ENCODE peak calls at places on chromosomes 2 and 18, in four cellular contexts. J, U, Y and L are unnamed samples.
A peak's percentile ranks its signal among the peaks of the same experiment; 100 is the strongest.

GRCh38 chr2:222859786-222860726 is 780 bp upstream of the ACSL3 start:
- DNase-seq in J (peak; percentile 43), U (peak; percentile 38), Y (no peak), L (peak; percentile 72)

GRCh38 chr18:9736942-9737813 is 29.1 kb downstream of the RAB31 start:
- DNase-seq in J (no peak), U (no peak), Y (no peak), L (no peak)

GRCh38 chr2:63484901-63485300 is 103.4 kb downstream of the WDPCP start:
- DNase-seq in J (no peak), U (no peak), Y (no peak), L (no peak)

GRCh38 chr2:3581367-3582262 is 6.6 kb downstream of the RPS7 start:
- DNase-seq in J (no peak), U (no peak), Y (no peak), L (no peak)

GRCh38 chr2:233098615-233099014 is 38.5 kb downstream of the INPP5D start:
- DNase-seq in J (peak; percentile 23), U (no peak), Y (no peak), L (peak; percentile 31)

GRCh38 chr2:182616471-182617393 is 99.3 kb upstream of the DNAJC10 start:
- DNase-seq in J (peak; percentile 8), U (no peak), Y (no peak), L (peak; percentile 63)

GRCh38 chr2:173657996-173658717 is 303.5 kb downstream of the CDCA7 start:
- DNase-seq in J (no peak), U (peak; percentile 40), Y (no peak), L (peak; percentile 26)

GRCh38 chr18:7104649-7105048 is 12.9 kb downstream of the LAMA1 start:
- DNase-seq in J (no peak), U (no peak), Y (no peak), L (no peak)

GRCh38 chr2:29802976-29803375 is 118.4 kb downstream of the ALK start:
- DNase-seq in J (no peak), U (peak; percentile 23), Y (no peak), L (no peak)

GRCh38 chr18:1467461-1467964 is 562.8 kb downstream of the ADCYAP1 start:
- DNase-seq in J (no peak), U (no peak), Y (no peak), L (no peak)

GRCh38 chr18:13893418-13893760 is 21.9 kb downstream of the MC2R start:
- DNase-seq in J (no peak), U (no peak), Y (no peak), L (no peak)

GRCh38 chr18:11521853-11522252 is 87.5 kb upstream of the SLC35G4 start:
- DNase-seq in J (no peak), U (no peak), Y (no peak), L (no peak)

GRCh38 chr2:146826388-146826787 is 1018.4 kb upstream of the ACVR2A start:
- DNase-seq in J (no peak), U (no peak), Y (no peak), L (no peak)

GRCh38 chr2:232779935-232780334 is 3.6 kb upstream of the KCNJ13 start:
- DNase-seq in J (no peak), U (no peak), Y (no peak), L (no peak)

GRCh38 chr2:212858496-212858895 is 292.9 kb downstream of the IKZF2 start:
- DNase-seq in J (no peak), U (no peak), Y (no peak), L (no peak)

GRCh38 chr2:55168221-55169154 is 63.6 kb downstream of the CLHC1 start:
- DNase-seq in J (no peak), U (peak; percentile 93), Y (peak; percentile 4), L (peak; percentile 70)

GRCh38 chr2:109069430-109070194 is 59.4 kb upstream of the SH3RF3 start:
- DNase-seq in J (no peak), U (no peak), Y (no peak), L (peak; percentile 66)

GRCh38 chr2:99725810-99726209 is 236.0 kb upstream of the REV1 start:
- DNase-seq in J (no peak), U (no peak), Y (no peak), L (no peak)

GRCh38 chr18:37559194-37559593 is 6.4 kb downstream of the CELF4 start:
- DNase-seq in J (no peak), U (no peak), Y (no peak), L (no peak)

GRCh38 chr2:214578395-214578794 is 167.5 kb downstream of the VWC2L start:
- DNase-seq in J (no peak), U (no peak), Y (no peak), L (no peak)

GRCh38 chr2:33709986-33710385 is 110.9 kb upstream of the FAM98A start:
- DNase-seq in J (no peak), U (no peak), Y (no peak), L (no peak)

GRCh38 chr2:126244937-126245336 is 411.0 kb upstream of the GYPC start:
- DNase-seq in J (no peak), U (peak; percentile 20), Y (peak; percentile 8), L (peak; percentile 61)

GRCh38 chr2:88545118-88545517 is 82.1 kb downstream of the EIF2AK3 start:
- DNase-seq in J (peak; percentile 27), U (no peak), Y (no peak), L (peak; percentile 40)

GRCh38 chr2:240291337-240291751 is 144.1 kb upstream of the GPC1 start:
- DNase-seq in J (no peak), U (no peak), Y (no peak), L (no peak)

GRCh38 chr2:39606585-39606984 is 59.1 kb upstream of the TMEM178A start:
- DNase-seq in J (no peak), U (no peak), Y (no peak), L (no peak)